ENCODE peak calls at places on chromosomes 2 and 18, in four cellular contexts. O, P, X and R are unnamed samples.

GRCh38 chr2:55511508-55512124 is 7.9 kb upstream of the CFAP36 start:
- DNase-seq in P (peak; percentile 71), O (peak; percentile 64), X (no peak), R (no peak)

GRCh38 chr2:66322481-66322880 is 112.4 kb upstream of the MEIS1 start:
- DNase-seq in O (no peak), X (no peak), P (no peak), R (no peak)

GRCh38 chr2:15800489-15801329 is 139.6 kb upstream of the MYCN start:
- DNase-seq in O (peak; percentile 29), P (no peak), X (no peak), R (no peak)

GRCh38 chr2:142557391-142557790 is 320.1 kb upstream of the KYNU start:
- DNase-seq in O (no peak), X (no peak), P (no peak), R (peak; percentile 3)

GRCh38 chr2:202152104-202152771 is 79.2 kb downstream of the KIAA2012 start:
- DNase-seq in P (no peak), X (no peak), O (no peak), R (peak; percentile 92)

GRCh38 chr2:43070039-43070438 is 156.4 kb downstream of the ZFP36L2 start:
- DNase-seq in X (no peak), O (no peak), P (no peak), R (no peak)

GRCh38 chr2:16908671-16909070 is 243.0 kb upstream of the CYRIA start:
- DNase-seq in P (no peak), X (no peak), O (no peak), R (peak; percentile 30)

GRCh38 chr2:207546822-207547221 is 17.1 kb downstream of the CREB1 start:
- DNase-seq in X (no peak), P (no peak), O (no peak), R (peak; percentile 46)

GRCh38 chr2:172429351-172429968 is 2.1 kb downstream of the ITGA6 start:
- DNase-seq in P (no peak), X (no peak), O (peak; percentile 37), R (no peak)

GRCh38 chr2:216633616-216634316 is 546 bp downstream of the IGFBP2 start:
- DNase-seq in O (no peak), X (no peak), P (peak; percentile 55), R (no peak)

GRCh38 chr2:196234672-196235071 is 63.3 kb upstream of the STK17B start:
- DNase-seq in X (no peak), P (no peak), O (no peak), R (peak; percentile 91)

GRCh38 chr18:27185025-27185763 is at the start of gene CHST9:
- DNase-seq in P (no peak), O (peak; percentile 73), X (no peak), R (no peak)

DNA sequence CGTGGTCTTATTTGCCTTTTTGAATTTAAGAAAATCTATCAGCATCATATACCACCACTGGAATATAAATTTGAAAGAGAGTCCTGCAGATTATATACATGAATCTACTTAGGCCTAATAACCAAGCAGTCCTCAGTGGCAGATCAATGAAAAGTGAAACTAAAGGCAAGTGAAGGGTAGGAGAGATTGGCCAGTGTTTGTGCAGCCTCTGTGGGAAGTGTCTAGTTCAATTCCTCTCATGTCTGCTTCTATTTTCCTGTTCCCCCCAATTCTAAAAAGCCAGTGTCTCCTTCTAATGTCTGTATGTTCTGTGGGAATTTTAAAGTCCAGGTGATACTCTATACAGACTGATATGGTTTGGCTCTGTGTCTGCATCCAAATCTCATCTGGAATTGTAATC is 61.9 kb downstream of the FN1 start:
- DNase-seq in O (no peak), X (no peak), P (no peak), R (no peak)
- H3K9ac ChIP-seq in O (no peak overlapping the region), X (no peak overlapping the region), P (no peak overlapping the region), R (peak overlapping the region; percentile 3)

DNA sequence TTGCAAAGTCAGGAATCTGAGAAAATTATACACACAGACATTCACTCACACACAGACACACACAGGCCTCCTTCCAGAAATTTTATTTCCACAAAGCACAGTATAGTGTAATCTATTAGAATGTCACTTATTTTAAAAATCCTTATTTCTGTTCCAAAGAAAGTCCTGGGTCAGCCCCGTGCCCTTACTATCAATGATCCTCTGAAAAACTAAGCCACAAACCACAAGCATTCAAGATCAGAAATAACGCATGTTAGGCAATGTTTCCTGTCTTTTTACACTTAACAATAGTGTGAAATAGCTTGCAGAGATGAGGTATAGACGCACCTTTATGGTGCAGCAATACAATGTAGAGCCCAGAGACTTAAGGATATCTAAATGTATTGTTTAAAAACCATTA is 25.8 kb downstream of the TBC1D8 start:
- DNase-seq in O (no peak), P (no peak), X (no peak), R (peak; percentile 44)
- H3K9ac ChIP-seq in O (no peak overlapping the region), P (peak overlapping the region; percentile 90), X (no peak overlapping the region), R (no peak overlapping the region)

DNA sequence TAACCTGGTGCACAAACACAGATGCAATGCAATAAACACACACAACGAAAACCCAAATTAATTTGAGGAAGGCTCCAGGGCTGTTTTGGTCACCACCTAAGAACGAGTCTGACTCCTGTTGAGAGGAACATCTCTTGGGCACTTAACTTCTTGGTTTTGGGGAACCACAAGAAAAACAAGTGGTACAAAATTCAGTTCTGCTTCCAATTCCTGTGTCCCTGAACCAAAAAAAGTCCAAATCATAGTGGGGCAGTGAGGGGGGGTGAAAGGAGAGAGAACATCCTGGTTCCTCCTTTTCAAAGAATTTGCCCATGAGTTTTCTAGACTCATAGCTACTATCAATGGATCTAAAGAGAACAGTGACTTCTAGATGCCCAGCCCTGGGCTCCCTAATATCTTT is 143.6 kb downstream of the COL4A4 start:
- DNase-seq in O (no peak), P (no peak), X (no peak), R (no peak)
- H3K9ac ChIP-seq in O (no peak overlapping the region), P (no peak overlapping the region), X (no peak overlapping the region), R (no peak overlapping the region)

DNA sequence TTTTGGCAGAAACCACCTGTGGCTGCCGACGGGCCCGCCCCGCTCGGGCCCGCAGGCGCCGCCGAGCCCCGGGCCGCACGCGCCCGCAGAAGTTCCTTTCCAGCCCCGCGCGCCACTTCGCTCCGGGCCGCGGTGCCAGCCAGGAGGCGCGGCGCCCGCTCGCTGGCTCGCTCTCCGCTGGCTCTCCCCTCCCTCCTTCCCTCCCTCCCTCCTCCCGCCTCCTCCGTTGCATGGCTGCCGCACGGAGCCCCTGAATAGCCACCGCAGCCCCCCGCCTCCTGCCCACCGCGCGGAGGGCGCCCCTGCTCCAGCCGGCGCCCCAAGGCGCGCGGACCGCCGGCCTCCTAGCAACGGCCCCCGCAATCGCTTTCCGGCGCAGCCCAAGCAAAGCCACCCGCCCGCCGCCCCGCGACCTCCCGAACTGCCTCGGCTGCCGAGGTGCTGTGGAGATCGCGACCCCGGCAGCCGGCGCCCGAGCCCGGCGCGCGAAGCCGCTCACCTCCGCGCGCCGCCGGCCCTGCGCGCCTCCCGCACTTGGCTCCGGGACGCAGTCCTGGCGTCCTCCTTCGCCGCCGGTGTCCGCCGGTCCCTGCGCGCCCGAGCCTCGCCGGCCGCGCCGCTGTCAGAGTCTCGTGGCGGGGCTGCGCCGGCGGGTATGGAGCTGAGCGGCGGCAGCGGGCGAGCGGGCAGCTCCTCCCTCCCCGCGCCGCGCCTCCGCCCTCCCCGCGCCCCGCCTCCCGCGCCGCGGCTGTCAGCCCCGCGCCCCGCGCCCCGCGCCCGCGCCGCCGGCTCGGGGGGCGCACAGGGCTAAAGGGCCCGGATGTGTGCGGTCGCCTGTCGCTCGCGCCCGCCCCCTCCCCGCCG is at the start of gene ZBTB7C:
- DNase-seq in P (peak; percentile 3), X (peak; percentile 39), O (peak; percentile 86), R (no peak)
- H3K9ac ChIP-seq in P (no peak within 1 kb of the TSS), X (no peak within 1 kb of the TSS), O (no peak within 1 kb of the TSS), R (peak within 1 kb of the TSS; percentile 56)